ENCODE peak calls at places on chromosomes 6 and 20, in four cellular contexts. T is HFF-Myc, U is breast epithelium, K is HL-60. Y is an unnamed sample.

GRCh38 chr6:55174211-55175013 is at the start of gene HCRTR2:
- DNase-seq in K (no peak), U (no peak), T (no peak), Y (no peak)

GRCh38 chr20:20273281-20273680 is 94.6 kb upstream of the INSM1 start:
- DNase-seq in U (no peak), T (no peak), K (no peak), Y (no peak)

GRCh38 chr6:159214281-159214680 is 45.1 kb downstream of the FNDC1 start:
- DNase-seq in K (no peak), T (no peak), U (no peak), Y (no peak)

GRCh38 chr6:144912474-144912873 is 627.3 kb downstream of the UTRN start:
- DNase-seq in T (peak), U (no peak), K (no peak), Y (peak)

GRCh38 chr20:43746344-43747137 is 19.7 kb upstream of the GTSF1L start:
- DNase-seq in K (peak), U (no peak), T (no peak), Y (no peak)

GRCh38 chr6:123808556-123808955 is 4.9 kb downstream of the NKAIN2 start:
- DNase-seq in K (no peak), U (peak), T (no peak), Y (no peak)

GRCh38 chr6:93975159-93975558 is 555.8 kb upstream of the EPHA7 start:
- DNase-seq in U (no peak), T (no peak), K (no peak), Y (no peak)

GRCh38 chr6:12957321-12958051 is 240.9 kb downstream of the PHACTR1 start:
- DNase-seq in U (no peak), K (peak), T (no peak), Y (peak)

GRCh38 chr6:90078513-90079289 is 184.4 kb downstream of the GJA10 start:
- DNase-seq in T (no peak), U (no peak), K (peak), Y (no peak)

GRCh38 chr6:150881911-150882481 is 16.5 kb downstream of the MTHFD1L start:
- DNase-seq in K (no peak), U (peak), T (peak), Y (peak)

GRCh38 chr20:51941503-51941902 is 139.2 kb upstream of the SALL4 start:
- DNase-seq in K (no peak), U (no peak), T (no peak), Y (no peak)

GRCh38 chr6:151160869-151161268 is 78.9 kb upstream of the AKAP12 start:
- DNase-seq in K (no peak), T (peak), U (no peak), Y (no peak)

GRCh38 chr20:21796059-21796458 is 90.6 kb downstream of the PAX1 start:
- DNase-seq in T (no peak), K (no peak), U (no peak), Y (no peak)

GRCh38 chr6:51949451-51949850 is 138.0 kb downstream of the PKHD1 start:
- DNase-seq in K (no peak), U (no peak), T (no peak), Y (no peak)

GRCh38 chr6:147003186-147003585 is 201.0 kb upstream of the STXBP5 start:
- DNase-seq in K (no peak), T (no peak), U (no peak), Y (no peak)

GRCh38 chr6:71197267-71197666 is 91.3 kb upstream of the OGFRL1 start:
- DNase-seq in U (no peak), K (no peak), T (no peak), Y (no peak)

GRCh38 chr6:160028487-160029275 is 59.8 kb downstream of the IGF2R start:
- DNase-seq in K (peak), U (no peak), T (no peak), Y (no peak)

GRCh38 chr6:40640591-40641293 is 53.6 kb upstream of the LRFN2 start:
- DNase-seq in U (no peak), K (peak), T (no peak), Y (no peak)

GRCh38 chr20:19249515-19249914 is 37.1 kb downstream of the SLC24A3 start:
- DNase-seq in U (no peak), T (no peak), K (no peak), Y (no peak)
- TF ChIP-seq CTCF in U (no peak), T (no peak), K (no peak), Y (no peak)

GRCh38 chr20:45342863-45343444 is 5.3 kb downstream of the SDC4 start:
- DNase-seq in K (no peak), T (no peak), U (peak), Y (no peak)
- H3K4me3 ChIP-seq in K (no peak), T (peak), U (peak), Y (peak)

GRCh38 chr20:10411673-10412072 is 22.3 kb downstream of the MKKS start:
- DNase-seq in T (no peak), K (no peak), U (no peak), Y (no peak)

GRCh38 chr20:10408427-10408826 is 25.6 kb downstream of the MKKS start:
- DNase-seq in U (no peak), K (no peak), T (no peak), Y (no peak)

GRCh38 chr20:10414982-10415650 is 18.9 kb downstream of the MKKS start:
- DNase-seq in K (no peak), T (no peak), U (no peak), Y (no peak)

DNA sequence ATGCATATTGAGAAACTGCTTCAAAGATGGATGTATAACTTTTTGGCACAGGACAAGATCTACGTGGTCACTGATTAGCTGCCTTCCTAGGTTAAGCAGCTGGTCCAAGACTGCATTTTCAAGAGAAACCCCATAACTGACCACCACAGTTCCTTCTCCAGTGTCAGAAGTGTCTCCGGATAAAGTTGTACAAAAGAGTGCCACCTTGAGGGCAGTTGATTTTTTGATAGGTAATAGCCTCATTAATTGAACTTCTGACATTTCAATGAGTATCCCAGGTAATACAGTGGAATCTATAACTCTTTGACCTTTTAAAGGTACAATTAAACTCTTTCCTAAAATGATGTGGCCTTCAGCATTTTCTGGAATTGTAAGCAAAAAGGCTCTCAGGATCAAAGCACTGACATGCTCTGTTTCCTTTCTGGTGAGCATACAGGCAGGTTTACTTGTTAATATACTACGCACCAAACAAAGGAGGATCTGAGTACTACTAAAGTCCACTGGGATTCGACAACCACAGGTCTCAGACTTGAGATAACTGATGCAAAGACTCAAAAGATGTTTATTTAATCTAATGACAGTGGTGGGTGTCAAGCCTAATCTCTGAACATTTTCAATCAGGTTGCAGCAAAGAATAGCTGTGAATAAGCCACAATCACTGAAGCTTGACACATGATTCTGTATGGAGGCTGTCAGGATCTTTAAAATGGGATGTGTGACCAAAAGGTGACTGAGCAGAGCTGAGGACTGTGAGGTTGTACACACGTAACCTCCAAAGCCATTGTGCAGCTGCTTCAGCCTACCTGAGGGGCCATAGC is 21.2 kb downstream of the MKKS start:
- DNase-seq in U (no peak), K (no peak), T (no peak), Y (no peak)
- TF ChIP-seq CTCF in U (no peak), K (no peak), T (no peak), Y (peak)

DNA sequence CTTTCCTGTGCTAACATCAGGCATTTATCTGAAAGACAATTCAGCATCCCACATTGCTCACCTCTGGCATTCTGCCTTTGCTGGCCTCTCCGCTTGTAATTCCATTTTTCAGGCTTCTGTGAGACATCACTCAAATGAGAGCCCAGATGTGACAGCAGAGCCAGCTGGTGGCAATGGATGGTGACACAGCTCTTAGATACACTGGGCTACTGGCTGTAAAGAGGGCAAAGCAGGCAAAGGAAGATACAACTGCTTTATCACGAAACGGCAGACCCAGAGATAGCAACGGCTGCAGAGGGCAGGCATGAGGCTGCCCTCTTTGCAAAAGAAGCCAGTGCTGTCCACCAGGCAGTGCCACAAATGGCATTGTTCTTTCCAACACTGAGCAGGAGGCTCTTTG is 329.8 kb downstream of the KIF16B start:
- DNase-seq in U (no peak), K (no peak), T (no peak), Y (no peak)
- H3K4me3 ChIP-seq in U (no peak), K (no peak), T (no peak), Y (no peak)